ENCODE peak calls at places on chromosome 10, in six cellular contexts. One of them, this sample, is unnamed. For H3K27me3, the result is how much of the 10 kb centered on the place peaks cover.

GRCh38 chr10:84329986-84330651 is 1.7 kb downstream of the CCSER2 start:
- DNase-seq in colonic mucosa: no peak
- DNase-seq in endodermal cell: no peak
- DNase-seq in IMR-90: no peak
- DNase-seq in Peyer's patch: no peak
- DNase-seq in heart left ventricle: no peak
- DNase-seq in this sample: no peak

GRCh38 chr10:72265508-72265907 is 8.2 kb upstream of the DDIT4 start:
- DNase-seq in IMR-90: no peak
- DNase-seq in Peyer's patch: no peak
- DNase-seq in heart left ventricle: no peak
- DNase-seq in endodermal cell: no peak
- DNase-seq in colonic mucosa: no peak
- DNase-seq in this sample: no peak

GRCh38 chr10:114370199-114370598 is 34.1 kb downstream of the AFAP1L2 start:
- DNase-seq in Peyer's patch: no peak
- DNase-seq in IMR-90: no peak
- DNase-seq in colonic mucosa: no peak
- DNase-seq in heart left ventricle: no peak
- DNase-seq in endodermal cell: no peak
- DNase-seq in this sample: no peak

GRCh38 chr10:126160971-126161630 is 227.2 kb downstream of the ADAM12 start:
- DNase-seq in Peyer's patch: no peak
- DNase-seq in endodermal cell: peak
- DNase-seq in colonic mucosa: no peak
- DNase-seq in IMR-90: peak
- DNase-seq in heart left ventricle: no peak
- DNase-seq in this sample: no peak

GRCh38 chr10:102764340-102765257 is 20.9 kb downstream of the WBP1L start:
- DNase-seq in heart left ventricle: no peak
- DNase-seq in endodermal cell: no peak
- DNase-seq in Peyer's patch: no peak
- DNase-seq in colonic mucosa: no peak
- DNase-seq in IMR-90: peak
- DNase-seq in this sample: no peak

GRCh38 chr10:94279835-94280709 is 82.7 kb downstream of the NOC3L start:
- DNase-seq in endodermal cell: peak
- DNase-seq in colonic mucosa: peak
- DNase-seq in Peyer's patch: peak
- DNase-seq in IMR-90: peak
- DNase-seq in heart left ventricle: peak
- DNase-seq in this sample: peak

GRCh38 chr10:102115775-102116174 is 4.4 kb downstream of the LDB1 start:
- DNase-seq in colonic mucosa: no peak
- DNase-seq in IMR-90: peak
- DNase-seq in heart left ventricle: no peak
- DNase-seq in Peyer's patch: no peak
- DNase-seq in endodermal cell: no peak
- DNase-seq in this sample: no peak

GRCh38 chr10:130203626-130204025 is 67.4 kb downstream of the GLRX3 start:
- DNase-seq in heart left ventricle: no peak
- DNase-seq in IMR-90: no peak
- DNase-seq in Peyer's patch: no peak
- DNase-seq in endodermal cell: no peak
- DNase-seq in colonic mucosa: no peak
- DNase-seq in this sample: no peak

GRCh38 chr10:121323448-121323847 is 274.8 kb downstream of the FGFR2 start:
- DNase-seq in Peyer's patch: no peak
- DNase-seq in endodermal cell: no peak
- DNase-seq in heart left ventricle: no peak
- DNase-seq in colonic mucosa: no peak
- DNase-seq in IMR-90: no peak
- DNase-seq in this sample: no peak

GRCh38 chr10:103207141-103207540 is 14.1 kb upstream of the NT5C2 start:
- DNase-seq in heart left ventricle: no peak
- DNase-seq in endodermal cell: no peak
- DNase-seq in colonic mucosa: no peak
- DNase-seq in IMR-90: no peak
- DNase-seq in Peyer's patch: no peak
- DNase-seq in this sample: no peak

GRCh38 chr10:25175527-25176420 is 973 bp downstream of the GPR158 start:
- DNase-seq in endodermal cell: peak
- DNase-seq in heart left ventricle: no peak
- DNase-seq in IMR-90: no peak
- DNase-seq in Peyer's patch: no peak
- DNase-seq in colonic mucosa: no peak
- DNase-seq in this sample: no peak
- H3K4me3 ChIP-seq in endodermal cell: peak
- H3K4me3 ChIP-seq in heart left ventricle: no peak
- H3K4me3 ChIP-seq in IMR-90: no peak
- H3K4me3 ChIP-seq in Peyer's patch: no peak
- H3K4me3 ChIP-seq in colonic mucosa: peak
- H3K4me3 ChIP-seq in this sample: no peak

GRCh38 chr10:38038107-38038931 is 27.8 kb downstream of the ZNF33A start:
- DNase-seq in IMR-90: peak
- DNase-seq in endodermal cell: no peak
- DNase-seq in heart left ventricle: no peak
- DNase-seq in Peyer's patch: no peak
- DNase-seq in colonic mucosa: no peak
- DNase-seq in this sample: no peak

GRCh38 chr10:38038932-38039245 is 28.4 kb downstream of the ZNF33A start:
- DNase-seq in IMR-90: no peak
- DNase-seq in colonic mucosa: no peak
- DNase-seq in Peyer's patch: no peak
- DNase-seq in endodermal cell: no peak
- DNase-seq in heart left ventricle: no peak
- DNase-seq in this sample: no peak

GRCh38 chr10:38045129-38045528 is 34.7 kb downstream of the ZNF33A start:
- DNase-seq in colonic mucosa: no peak
- DNase-seq in endodermal cell: no peak
- DNase-seq in heart left ventricle: no peak
- DNase-seq in Peyer's patch: no peak
- DNase-seq in IMR-90: no peak
- DNase-seq in this sample: no peak

GRCh38 chr10:38047666-38048065 is 37.2 kb downstream of the ZNF33A start:
- DNase-seq in endodermal cell: no peak
- DNase-seq in colonic mucosa: no peak
- DNase-seq in heart left ventricle: no peak
- DNase-seq in IMR-90: peak
- DNase-seq in Peyer's patch: no peak
- DNase-seq in this sample: no peak

GRCh38 chr10:38043516-38043915 is 33.0 kb downstream of the ZNF33A start:
- DNase-seq in Peyer's patch: no peak
- DNase-seq in heart left ventricle: no peak
- DNase-seq in endodermal cell: no peak
- DNase-seq in IMR-90: no peak
- DNase-seq in colonic mucosa: no peak
- DNase-seq in this sample: no peak
- H3K27me3 ChIP-seq in Peyer's patch: under half
- H3K27me3 ChIP-seq in heart left ventricle: under half
- H3K27me3 ChIP-seq in endodermal cell: under half
- H3K27me3 ChIP-seq in IMR-90: under half
- H3K27me3 ChIP-seq in colonic mucosa: under half
- H3K27me3 ChIP-seq in this sample: under half

DNA sequence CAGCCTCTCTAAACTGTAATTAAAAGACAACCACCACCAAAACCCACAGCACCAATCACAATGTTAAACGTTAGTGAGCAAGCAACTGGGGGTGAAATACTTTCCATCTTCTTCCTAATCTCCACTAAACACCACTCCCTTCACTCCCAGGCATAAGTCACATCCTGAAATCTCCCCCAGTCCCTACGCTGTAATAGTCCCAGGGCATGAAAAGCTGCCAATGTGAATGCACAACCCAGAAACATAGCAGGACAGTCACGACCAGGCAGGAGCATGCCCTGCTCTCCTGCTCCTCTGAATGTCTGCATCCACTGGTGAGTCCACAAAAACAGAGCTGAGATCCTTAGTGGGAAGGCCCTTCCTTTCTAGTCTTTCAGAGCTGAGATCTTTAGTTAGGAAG is 288.9 kb downstream of the PARD3 start:
- DNase-seq in heart left ventricle: no peak
- DNase-seq in Peyer's patch: no peak
- DNase-seq in colonic mucosa: no peak
- DNase-seq in IMR-90: peak
- DNase-seq in endodermal cell: no peak
- DNase-seq in this sample: peak
- H3K27ac ChIP-seq in heart left ventricle: peak
- H3K27ac ChIP-seq in Peyer's patch: no peak
- H3K27ac ChIP-seq in colonic mucosa: peak
- H3K27ac ChIP-seq in IMR-90: peak
- H3K27ac ChIP-seq in endodermal cell: no peak
- H3K27ac ChIP-seq in this sample: peak

GRCh38 chr10:60734226-60734625 is 44.1 kb upstream of the CDK1 start:
- DNase-seq in heart left ventricle: no peak
- DNase-seq in IMR-90: no peak
- DNase-seq in colonic mucosa: no peak
- DNase-seq in endodermal cell: no peak
- DNase-seq in Peyer's patch: no peak
- DNase-seq in this sample: no peak
- H3K4me3 ChIP-seq in heart left ventricle: no peak
- H3K4me3 ChIP-seq in IMR-90: no peak
- H3K4me3 ChIP-seq in colonic mucosa: no peak
- H3K4me3 ChIP-seq in endodermal cell: no peak
- H3K4me3 ChIP-seq in Peyer's patch: no peak
- H3K4me3 ChIP-seq in this sample: no peak